ENCODE peak calls at places on chromosomes 1 and 21, in five cellular contexts. S, F, Z, X and H are unnamed samples. For H3K4me1, the result is how much of the 10 kb centered on the place peaks cover.

GRCh38 chr1:244022301-244022700 is 28.8 kb upstream of the ZBTB18 start:
- DNase-seq in F (peak), S (no peak), Z (no peak), X (no peak), H (no peak)

GRCh38 chr1:106876384-106876783 is 180.1 kb upstream of the PRMT6 start:
- DNase-seq in Z (no peak), X (no peak), F (no peak), S (no peak), H (no peak)

GRCh38 chr1:188642585-188643168 is 1813.9 kb downstream of the PLA2G4A start:
- DNase-seq in S (no peak), X (no peak), F (no peak), Z (no peak), H (no peak)

GRCh38 chr1:179164494-179164893 is 65.0 kb downstream of the ABL2 start:
- DNase-seq in S (no peak), X (no peak), Z (no peak), F (peak), H (peak)

GRCh38 chr1:61053281-61053711 is 29.1 kb upstream of the NFIA start:
- DNase-seq in F (no peak), Z (no peak), X (no peak), S (no peak), H (no peak)

GRCh38 chr1:248815407-248816034 is 10.2 kb downstream of the SH3BP5L start:
- DNase-seq in S (no peak), X (no peak), F (no peak), Z (no peak), H (no peak)

GRCh38 chr1:228001738-228002535 is 4.9 kb upstream of the WNT3A start:
- DNase-seq in S (no peak), Z (no peak), F (no peak), X (no peak), H (no peak)

GRCh38 chr1:204962742-204963632 is 80.0 kb upstream of the CNTN2 start:
- DNase-seq in Z (no peak), F (no peak), S (no peak), X (no peak), H (no peak)

GRCh38 chr1:110118636-110119396 is 6.6 kb downstream of the UBL4B start:
- DNase-seq in Z (no peak), X (no peak), S (no peak), F (no peak), H (no peak)

GRCh38 chr1:65717815-65718454 is 74.8 kb upstream of the PDE4B start:
- DNase-seq in F (peak), S (no peak), X (no peak), Z (no peak), H (no peak)

GRCh38 chr1:108560430-108561144 is 687 bp downstream of the EEIG2 start:
- DNase-seq in X (no peak), F (peak), S (peak), Z (peak), H (peak)

GRCh38 chr1:113934511-113935055 is 5.5 kb downstream of the HIPK1 start:
- DNase-seq in S (no peak), F (no peak), X (no peak), Z (no peak), H (no peak)

GRCh38 chr1:77188770-77189169 is 30.5 kb downstream of the PIGK start:
- DNase-seq in X (no peak), S (no peak), F (no peak), Z (no peak), H (no peak)

GRCh38 chr1:206461602-206462455 is 8.4 kb upstream of the IKBKE start:
- DNase-seq in S (peak), Z (peak), F (peak), X (no peak), H (peak)

GRCh38 chr1:21815724-21816311 is 3.8 kb downstream of the LDLRAD2 start:
- DNase-seq in Z (no peak), F (no peak), S (no peak), X (no peak), H (no peak)

GRCh38 chr1:184425449-184426277 is 38.8 kb downstream of the C1orf21 start:
- DNase-seq in Z (no peak), S (no peak), F (no peak), X (no peak), H (no peak)

GRCh38 chr1:9630331-9631081 is 21.0 kb upstream of the PIK3CD start:
- DNase-seq in S (no peak), Z (no peak), F (peak), X (no peak), H (no peak)

GRCh38 chr1:156291226-156292061 is 4.0 kb downstream of the GLMP start:
- DNase-seq in X (peak), F (peak), Z (peak), S (peak), H (peak)

GRCh38 chr1:162633327-162633762 is 1.1 kb downstream of the DDR2 start:
- DNase-seq in X (no peak), F (peak), Z (no peak), S (no peak), H (no peak)

GRCh38 chr1:162629651-162630050 is 2.6 kb upstream of the DDR2 start:
- DNase-seq in Z (no peak), S (no peak), X (no peak), F (peak), H (no peak)

GRCh38 chr1:162631546-162632233 is 574 bp upstream of the DDR2 start:
- DNase-seq in X (no peak), S (no peak), Z (peak), F (peak), H (no peak)

GRCh38 chr1:162632743-162633326 is 571 bp downstream of the DDR2 start:
- DNase-seq in F (peak), S (no peak), Z (no peak), X (no peak), H (no peak)

DNA sequence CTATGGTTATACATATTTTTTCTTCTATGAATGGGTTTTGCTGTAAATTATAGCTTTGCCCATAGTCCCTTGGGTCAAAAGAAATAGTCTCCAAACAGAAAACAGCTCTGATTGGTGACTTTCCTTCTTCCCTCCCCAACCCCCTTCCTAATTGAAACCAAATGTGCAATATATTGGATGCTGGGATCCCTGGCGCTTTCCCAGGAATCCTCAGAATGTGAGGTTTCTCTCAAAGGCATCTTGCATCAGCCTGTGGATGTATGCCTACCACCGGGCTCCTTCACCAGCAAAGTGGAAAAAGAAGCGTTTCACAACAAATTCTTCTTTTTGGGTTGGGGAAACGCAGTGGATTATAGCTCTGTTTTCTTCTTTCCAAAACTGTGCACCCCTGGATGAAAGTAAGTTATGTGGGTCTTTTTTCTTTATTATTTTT is at the start of gene DDR2:
- DNase-seq in F (peak), S (no peak), Z (peak), X (no peak), H (no peak)
- H3K4me1 ChIP-seq in F (under half), S (under half), Z (under half), X (half or more), H (under half)

DNA sequence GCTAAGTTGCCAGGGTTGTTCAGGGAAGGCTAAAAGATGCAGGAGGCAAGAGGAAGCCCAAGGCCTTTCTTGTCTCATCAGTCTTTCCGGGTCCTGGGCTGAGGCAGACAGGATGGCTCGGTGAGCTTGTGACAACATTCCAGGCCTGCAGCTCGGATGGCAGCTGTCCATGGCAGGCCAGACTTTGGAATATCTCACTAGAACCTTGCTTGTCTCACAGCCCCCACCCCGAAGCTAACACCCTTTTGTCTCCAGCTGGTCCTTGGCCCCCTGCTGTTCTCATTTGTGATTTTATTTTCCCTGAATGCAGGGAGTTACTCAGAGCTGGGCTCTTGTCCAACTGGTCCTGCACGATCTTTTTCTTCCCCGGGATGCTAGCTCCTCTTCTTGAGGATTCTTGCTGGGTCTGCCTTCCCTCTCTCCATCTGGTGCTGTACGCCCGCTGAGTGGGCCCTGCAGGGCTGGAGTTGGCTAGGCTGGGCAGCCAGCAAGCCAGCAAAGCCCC is 477.2 kb upstream of the CAMK1G start:
- DNase-seq in S (no peak), Z (no peak), F (peak), X (no peak), H (peak)
- H3K4me1 ChIP-seq in S (under half), Z (under half), F (under half), X (under half), H (under half)

DNA sequence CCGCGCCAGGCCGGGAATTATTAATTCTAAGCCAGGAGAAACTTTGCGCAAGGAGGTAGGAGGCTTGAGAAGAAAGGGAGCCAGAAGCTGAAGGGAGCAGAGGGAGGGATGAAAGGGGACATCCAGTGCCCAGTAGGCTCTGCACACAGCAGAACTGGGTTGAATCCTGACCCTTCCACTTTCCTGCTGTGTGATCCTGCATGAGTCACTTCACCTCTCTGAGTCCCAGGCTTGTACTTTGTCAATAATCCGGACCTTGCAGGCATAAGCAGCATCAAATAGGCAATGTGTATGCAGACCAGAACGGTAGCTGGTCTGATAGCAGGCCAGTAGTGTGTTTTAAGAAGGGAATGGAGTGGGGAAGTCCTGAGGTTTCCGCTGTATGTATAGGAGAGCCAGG is 25.5 kb upstream of the EPB41 start:
- DNase-seq in S (no peak), Z (no peak), F (no peak), X (no peak), H (no peak)
- H3K4me1 ChIP-seq in S (under half), Z (under half), F (under half), X (half or more), H (under half)

DNA sequence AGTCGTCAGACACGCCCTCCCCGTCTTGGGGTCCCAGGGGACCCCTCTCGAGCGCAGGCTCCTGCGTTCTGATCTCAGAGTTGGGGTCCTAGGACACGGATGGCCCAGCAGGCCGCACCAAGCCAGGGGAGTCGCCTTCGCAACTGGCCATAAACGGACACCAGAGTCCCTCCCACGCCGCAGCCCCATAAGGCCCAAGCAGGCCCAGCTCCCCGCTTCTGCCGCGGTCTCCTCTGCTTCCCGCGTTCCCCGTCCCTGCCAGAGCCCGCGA is 633 bp downstream of the DMRTA2 start:
- DNase-seq in S (peak), X (no peak), F (no peak), Z (no peak), H (no peak)
- H3K4me1 ChIP-seq in S (under half), X (half or more), F (under half), Z (under half), H (under half)

GRCh38 chr1:170661646-170662411 is 2.1 kb upstream of the PRRX1 start:
- DNase-seq in F (peak), X (no peak), Z (peak), S (peak), H (peak)

GRCh38 chr1:170660281-170660713 is 3.6 kb upstream of the PRRX1 start:
- DNase-seq in F (no peak), X (no peak), Z (no peak), S (peak), H (peak)

GRCh38 chr1:170662561-170662971 is 1.4 kb upstream of the PRRX1 start:
- DNase-seq in S (no peak), Z (no peak), F (no peak), X (no peak), H (no peak)

GRCh38 chr1:170659404-170660035 is 4.4 kb upstream of the PRRX1 start:
- DNase-seq in X (no peak), S (no peak), Z (no peak), F (no peak), H (no peak)

GRCh38 chr1:170660874-170661645 is 2.9 kb upstream of the PRRX1 start:
- DNase-seq in X (no peak), Z (peak), S (peak), F (peak), H (no peak)
- H3K4me1 ChIP-seq in X (half or more), Z (under half), S (under half), F (under half), H (under half)

GRCh38 chr1:169782596-169782995 is 12.1 kb downstream of the METTL18 start:
- DNase-seq in Z (no peak), S (no peak), X (no peak), F (no peak), H (no peak)
- H3K4me1 ChIP-seq in Z (under half), S (under half), X (under half), F (under half), H (under half)

DNA sequence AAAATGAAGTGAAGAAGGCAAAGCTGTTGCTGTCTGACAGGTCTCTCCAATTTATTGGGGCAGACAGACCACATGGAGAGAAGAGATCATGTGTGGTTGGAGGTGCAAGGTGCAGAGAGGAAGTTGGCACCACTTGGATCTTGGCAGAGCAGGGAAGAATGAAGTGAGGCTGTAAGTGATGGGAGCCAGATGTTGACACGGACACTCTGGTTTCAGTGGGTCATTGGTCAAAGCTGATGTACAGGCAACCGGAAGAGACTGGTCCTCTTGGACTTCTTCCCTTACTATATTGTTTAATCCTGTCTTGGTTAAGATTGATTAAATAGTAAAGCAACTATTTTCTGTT is 49.3 kb downstream of the NENF start:
- DNase-seq in S (no peak), F (peak), X (no peak), Z (no peak), H (no peak)
- H3K4me1 ChIP-seq in S (under half), F (under half), X (under half), Z (under half), H (under half)

GRCh38 chr21:43918385-43918947 is 53.4 kb downstream of the AGPAT3 start:
- DNase-seq in Z (no peak), S (no peak), X (no peak), F (no peak), H (no peak)

GRCh38 chr21:43921979-43922945 is 57.2 kb downstream of the AGPAT3 start:
- DNase-seq in Z (peak), X (no peak), S (no peak), F (no peak), H (no peak)

GRCh38 chr21:43919283-43919682 is 54.3 kb downstream of the AGPAT3 start:
- DNase-seq in X (no peak), S (no peak), Z (no peak), F (no peak), H (no peak)

GRCh38 chr21:43921602-43921978 is 56.6 kb downstream of the AGPAT3 start:
- DNase-seq in S (no peak), X (no peak), F (no peak), Z (no peak), H (no peak)

GRCh38 chr21:43919871-43920801 is 55.1 kb downstream of the AGPAT3 start:
- DNase-seq in Z (no peak), X (no peak), S (peak), F (no peak), H (no peak)
- H3K4me1 ChIP-seq in Z (under half), X (half or more), S (under half), F (under half), H (under half)

GRCh38 chr1:23555949-23556640 is 3.2 kb downstream of the ID3 start:
- DNase-seq in X (no peak), S (peak), Z (no peak), F (peak), H (peak)

GRCh38 chr1:23556661-23557470 is 2.4 kb downstream of the ID3 start:
- DNase-seq in Z (no peak), X (no peak), F (peak), S (no peak), H (no peak)

GRCh38 chr1:23558140-23558871 is 995 bp downstream of the ID3 start:
- DNase-seq in S (no peak), Z (peak), F (no peak), X (no peak), H (no peak)

GRCh38 chr1:23558872-23559135 is 497 bp downstream of the ID3 start:
- DNase-seq in Z (no peak), F (no peak), X (no peak), S (no peak), H (no peak)

DNA sequence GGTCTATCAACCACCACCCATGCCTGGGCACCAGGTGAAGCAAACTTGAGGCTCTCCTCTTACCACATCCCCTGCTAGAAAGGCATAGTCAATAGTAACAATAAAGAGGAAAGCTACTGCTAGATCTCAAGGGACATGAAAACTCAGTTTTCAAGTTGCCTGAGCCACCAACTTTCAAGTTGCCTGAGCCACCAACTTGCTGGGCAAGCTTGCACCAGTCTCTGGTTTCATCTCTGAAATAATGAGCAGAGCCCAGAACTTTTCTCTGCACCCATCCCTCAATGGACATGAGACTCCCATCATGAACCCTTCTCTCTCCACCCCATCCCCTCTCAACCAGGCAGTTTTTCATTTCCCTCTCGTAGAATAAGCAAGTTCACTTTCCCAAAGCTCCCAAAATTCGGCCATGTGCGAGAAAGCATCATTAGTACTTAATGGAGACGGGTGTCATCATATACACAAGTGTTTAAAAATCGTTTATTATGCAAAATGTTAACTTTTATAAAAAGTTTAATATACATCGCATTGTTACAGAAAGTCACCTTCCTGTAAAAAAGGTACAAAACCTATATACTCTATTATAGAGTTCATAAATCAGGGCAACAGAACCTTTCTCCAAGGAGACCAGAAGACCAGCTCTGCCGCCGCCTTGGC is 1.7 kb downstream of the ID3 start:
- DNase-seq in Z (no peak), S (no peak), F (no peak), X (no peak), H (no peak)
- H3K4me1 ChIP-seq in Z (under half), S (under half), F (under half), X (half or more), H (under half)